ENCODE peak calls at places on chromosomes 2 and 18, in four cellular contexts. F is spleen, O is fibroblast of villous mesenchyme, A is adrenal gland. W is an unnamed sample.

GRCh38 chr18:25786778-25787177 is 303.6 kb downstream of the SS18 start:
- DNase-seq in F (no peak), O (peak), A (peak), W (peak)

GRCh38 chr18:76348267-76349066 is 146.6 kb downstream of the ZNF516 start:
- DNase-seq in F (no peak), O (no peak), A (no peak), W (no peak)

GRCh38 chr18:66724664-66725356 is 120.9 kb upstream of the CDH19 start:
- DNase-seq in F (no peak), O (no peak), A (no peak), W (no peak)

GRCh38 chr2:209579236-209579749 is 155.4 kb downstream of the MAP2 start:
- DNase-seq in F (no peak), O (peak), A (no peak), W (peak)

GRCh38 chr2:6872412-6872811 is 5.2 kb upstream of the RSAD2 start:
- DNase-seq in F (no peak), O (no peak), A (no peak), W (no peak)

GRCh38 chr2:178125862-178126261 is 13.6 kb downstream of the RBM45 start:
- DNase-seq in F (no peak), O (no peak), A (no peak), W (no peak)

GRCh38 chr2:188789951-188790350 is 184.2 kb upstream of the COL3A1 start:
- DNase-seq in F (no peak), O (no peak), A (no peak), W (peak)

GRCh38 chr2:62197609-62198236 is 1.8 kb downstream of the B3GNT2 start:
- DNase-seq in F (peak), O (peak), A (peak), W (no peak)

GRCh38 chr2:64657416-64657815 is 3.7 kb upstream of the SERTAD2 start:
- DNase-seq in F (no peak), O (no peak), A (no peak), W (no peak)

GRCh38 chr2:211103989-211104388 is 547.6 kb downstream of the CPS1 start:
- DNase-seq in F (no peak), O (no peak), A (peak), W (peak)

GRCh38 chr2:149129433-149129832 is 90.9 kb downstream of the LYPD6B start:
- DNase-seq in F (no peak), O (peak), A (no peak), W (no peak)

GRCh38 chr2:172782506-172783090 is 47.0 kb downstream of the RAPGEF4 start:
- DNase-seq in F (no peak), O (no peak), A (no peak), W (no peak)

GRCh38 chr18:3554811-3555427 is 104.9 kb downstream of the TGIF1 start:
- DNase-seq in F (no peak), O (no peak), A (no peak), W (no peak)

GRCh38 chr18:51603551-51603950 is 406.1 kb upstream of the MEX3C start:
- DNase-seq in F (no peak), O (no peak), A (no peak), W (no peak)

GRCh38 chr2:39954346-39954745 is 175.3 kb upstream of the THUMPD2 start:
- DNase-seq in F (no peak), O (no peak), A (no peak), W (peak)

GRCh38 chr18:12772111-12772510 is 69.3 kb downstream of the PSMG2 start:
- DNase-seq in F (no peak), O (no peak), A (no peak), W (no peak)

GRCh38 chr2:118032169-118033013 is 18.5 kb upstream of the CCDC93 start:
- DNase-seq in F (no peak), O (peak), A (peak), W (peak)

GRCh38 chr2:9653485-9654271 is 22.9 kb upstream of the YWHAQ start:
- DNase-seq in F (no peak), O (no peak), A (no peak), W (no peak)

GRCh38 chr2:128436498-128437180 is 118.0 kb upstream of the HS6ST1 start:
- DNase-seq in F (peak), O (no peak), A (no peak), W (no peak)

GRCh38 chr2:158923180-158923594 is 45.3 kb upstream of the TANC1 start:
- DNase-seq in F (no peak), O (peak), A (no peak), W (peak)

GRCh38 chr2:16725549-16725948 is 59.9 kb upstream of the CYRIA start:
- DNase-seq in F (no peak), O (no peak), A (no peak), W (no peak)

GRCh38 chr2:39142904-39143617 is 22.2 kb upstream of the SOS1 start:
- DNase-seq in F (no peak), O (no peak), A (no peak), W (no peak)

GRCh38 chr2:57720728-57721627 is 325.6 kb upstream of the VRK2 start:
- DNase-seq in F (no peak), O (peak), A (peak), W (peak)

GRCh38 chr2:226334981-226335720 is 464.5 kb downstream of the IRS1 start:
- DNase-seq in F (no peak), O (peak), A (no peak), W (peak)

GRCh38 chr2:165601866-165602636 is 132.6 kb downstream of the CSRNP3 start:
- DNase-seq in F (no peak), O (peak), A (no peak), W (peak)

GRCh38 chr2:147846382-147847081 is 1.7 kb downstream of the ACVR2A start:
- DNase-seq in F (no peak), O (peak), A (no peak), W (no peak)

GRCh38 chr2:120596990-120597594 is 138.6 kb upstream of the GLI2 start:
- DNase-seq in F (peak), O (peak), A (peak), W (peak)

GRCh38 chr18:59996370-59996966 is 96.7 kb downstream of the PMAIP1 start:
- DNase-seq in F (no peak), O (peak), A (no peak), W (peak)

GRCh38 chr2:41579811-41580210 is 468.0 kb upstream of the PKDCC start:
- DNase-seq in F (no peak), O (no peak), A (no peak), W (peak)

GRCh38 chr2:29519996-29520395 is 401.4 kb downstream of the ALK start:
- DNase-seq in F (no peak), O (no peak), A (no peak), W (peak)

GRCh38 chr2:49801898-49802297 is 647.6 kb upstream of the FSHR start:
- DNase-seq in F (no peak), O (no peak), A (no peak), W (no peak)

GRCh38 chr2:176056411-176056810 is 27.4 kb downstream of the EVX2 start:
- DNase-seq in F (no peak), O (no peak), A (no peak), W (peak)

GRCh38 chr2:186554450-186554849 is 35.4 kb upstream of the ITGAV start:
- DNase-seq in F (no peak), O (no peak), A (no peak), W (no peak)

GRCh38 chr2:157784169-157784822 is 91.8 kb downstream of the ACVR1 start:
- DNase-seq in F (no peak), O (no peak), A (no peak), W (peak)
- H3K4me3 ChIP-seq in F (no peak), O (no peak), A (no peak), W (no peak)

GRCh38 chr2:132636346-132636745 is 33.7 kb downstream of the LYPD1 start:
- DNase-seq in F (no peak), O (no peak), A (no peak), W (no peak)
- TF ChIP-seq CTCF in F (no peak), O (no peak), A (no peak), W (no peak)

GRCh38 chr2:45728458-45728942 is 77.0 kb downstream of the PRKCE start:
- DNase-seq in F (no peak), O (no peak), A (no peak), W (no peak)
- H3K4me3 ChIP-seq in F (no peak), O (no peak), A (no peak), W (no peak)

GRCh38 chr2:108401800-108402199 is 24.0 kb downstream of the SULT1C4 start:
- DNase-seq in F (no peak), O (no peak), A (no peak), W (no peak)
- TF ChIP-seq CTCF in F (no peak), O (no peak), A (no peak), W (no peak)

DNA sequence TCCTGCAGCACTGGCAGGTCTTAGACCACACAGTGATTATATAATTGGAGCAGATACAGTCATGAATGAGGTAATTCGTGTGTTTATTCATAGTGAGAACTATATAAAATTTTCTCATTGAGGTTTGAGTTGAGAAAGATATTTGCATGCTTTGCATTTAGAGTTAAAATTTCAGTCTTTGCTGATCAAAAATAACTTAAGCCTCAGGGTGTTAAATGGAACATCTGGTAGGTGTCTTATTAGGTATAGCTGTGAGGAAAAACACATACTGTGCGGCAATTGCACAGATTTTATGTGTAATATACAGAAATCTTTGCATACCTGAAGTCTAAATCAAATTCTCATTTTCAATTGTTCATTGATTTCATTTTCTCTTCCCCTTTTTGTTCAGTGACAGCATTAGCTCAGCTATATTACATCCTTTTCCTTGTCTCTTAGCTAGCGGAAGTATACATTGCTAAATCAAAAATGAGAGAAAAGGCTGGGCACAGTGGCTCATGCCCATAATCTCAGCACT is 21.2 kb downstream of the GORASP2 start:
- DNase-seq in F (no peak), O (no peak), A (no peak), W (no peak)
- H3K4me3 ChIP-seq in F (no peak), O (no peak), A (no peak), W (no peak)

GRCh38 chr18:9531791-9532410 is 56.6 kb downstream of the RALBP1 start:
- DNase-seq in F (no peak), O (peak), A (no peak), W (no peak)
- TF ChIP-seq CTCF in F (no peak), O (no peak), A (no peak), W (no peak)

GRCh38 chr2:182715896-182716664 is at the start of gene DNAJC10:
- DNase-seq in F (peak), O (peak), A (peak), W (peak)

GRCh38 chr2:182717451-182718215 is 1.6 kb downstream of the DNAJC10 start:
- DNase-seq in F (no peak), O (no peak), A (no peak), W (no peak)

GRCh38 chr2:182715121-182715895 is 749 bp upstream of the DNAJC10 start:
- DNase-seq in F (no peak), O (peak), A (no peak), W (peak)

GRCh38 chr2:182716665-182716990 is 571 bp downstream of the DNAJC10 start:
- DNase-seq in F (peak), O (no peak), A (no peak), W (no peak)

DNA sequence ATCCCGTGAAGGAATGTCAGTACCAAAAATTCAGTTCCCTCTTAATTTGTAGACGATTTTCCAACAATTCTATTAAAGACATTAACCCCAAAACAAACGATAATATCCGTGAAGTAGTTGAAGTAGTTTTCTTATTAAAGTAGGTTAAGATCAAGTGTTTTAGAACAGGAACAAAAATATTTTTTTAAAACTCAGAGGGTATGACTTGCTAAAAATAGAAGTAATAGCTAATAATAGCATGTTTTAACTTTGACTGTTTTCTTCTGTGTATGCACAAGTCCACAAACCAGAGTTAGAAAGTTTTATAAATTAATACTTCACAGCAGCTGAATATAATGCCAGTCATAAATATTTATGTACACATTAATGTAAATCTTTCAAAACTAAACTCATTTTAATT is 2.4 kb downstream of the DNAJC10 start:
- DNase-seq in F (no peak), O (no peak), A (no peak), W (no peak)
- H3K4me3 ChIP-seq in F (peak), O (no peak), A (no peak), W (no peak)

DNA sequence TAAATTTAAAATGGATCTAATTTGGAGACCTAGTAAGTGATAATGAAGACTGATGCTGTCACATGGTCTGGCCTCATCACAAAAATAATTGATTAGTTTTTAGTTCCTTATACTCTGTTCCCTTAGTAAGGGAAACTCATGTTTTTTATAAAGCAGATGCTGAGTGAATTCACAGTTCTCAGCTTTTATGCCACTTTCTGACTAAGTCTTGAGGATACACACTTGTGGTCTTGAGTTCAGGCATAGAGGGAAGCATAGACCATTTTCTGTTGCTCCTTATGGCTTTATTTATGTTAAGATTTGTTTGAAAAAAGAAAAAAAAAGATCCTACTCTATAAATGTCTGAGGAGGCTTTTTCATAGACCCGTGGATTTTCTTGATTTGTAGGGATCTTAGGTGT is 91.1 kb downstream of the MAP4K4 start:
- DNase-seq in F (no peak), O (no peak), A (no peak), W (no peak)
- TF ChIP-seq CTCF in F (no peak), O (no peak), A (no peak), W (no peak)

W was measured in choroid plexus epithelial cell.